ENCODE peak calls at places on chromosomes 16 and 17, in five cellular contexts. N is lung, Y is tibial nerve, I is psoas muscle, K is left lung. M is an unnamed sample. For H3K36me3, the result is how much of the 10 kb centered on the place peaks cover.

GRCh38 chr17:1592751-1593629 is 30.4 kb upstream of the PITPNA start:
- DNase-seq in N (no peak), I (no peak), Y (no peak), K (no peak), M (no peak)

GRCh38 chr16:51161440-51162195 is 10.5 kb upstream of the SALL1 start:
- DNase-seq in N (no peak), I (no peak), K (no peak), Y (no peak), M (no peak)

GRCh38 chr17:73011016-73011486 is 81.4 kb downstream of the SLC39A11 start:
- DNase-seq in K (no peak), N (no peak), Y (no peak), I (no peak), M (no peak)

GRCh38 chr17:17959520-17960361 is 12.5 kb downstream of the TOM1L2 start:
- DNase-seq in N (no peak), K (no peak), Y (no peak), I (no peak), M (peak)

GRCh38 chr17:72572604-72573491 is 452.0 kb downstream of the SOX9 start:
- DNase-seq in I (no peak), N (no peak), Y (no peak), K (no peak), M (no peak)

GRCh38 chr16:48318630-48319029 is 66.6 kb downstream of the SIAH1 start:
- DNase-seq in I (no peak), N (no peak), K (no peak), Y (no peak), M (peak)

GRCh38 chr16:11493531-11493929 is 93.2 kb downstream of the LITAF start:
- DNase-seq in K (no peak), Y (no peak), I (no peak), N (no peak), M (no peak)

GRCh38 chr17:69492410-69493071 is 78.0 kb downstream of the MAP2K6 start:
- DNase-seq in Y (no peak), K (no peak), I (no peak), N (no peak), M (peak)

GRCh38 chr17:12028611-12029010 is 7.9 kb downstream of the MAP2K4 start:
- DNase-seq in I (no peak), Y (no peak), N (no peak), K (no peak), M (no peak)

GRCh38 chr17:81337449-81337848 is 42.3 kb upstream of the SLC38A10 start:
- DNase-seq in N (peak), Y (no peak), I (no peak), K (peak), M (no peak)

GRCh38 chr16:82835487-82836160 is 208.9 kb downstream of the CDH13 start:
- DNase-seq in K (no peak), I (no peak), N (no peak), Y (no peak), M (no peak)

GRCh38 chr17:66415366-66416206 is 113.2 kb downstream of the PRKCA start:
- DNase-seq in Y (no peak), K (no peak), N (no peak), I (no peak), M (no peak)

GRCh38 chr16:83296505-83296904 is 511.3 kb upstream of the HSBP1 start:
- DNase-seq in Y (no peak), K (no peak), N (no peak), I (no peak), M (no peak)

GRCh38 chr17:13477180-13477611 is 124.5 kb downstream of the HS3ST3A1 start:
- DNase-seq in K (no peak), I (no peak), N (no peak), Y (no peak), M (no peak)

GRCh38 chr16:89383095-89384003 is 107.0 kb downstream of the ANKRD11 start:
- DNase-seq in Y (no peak), I (no peak), N (peak), K (peak), M (peak)

GRCh38 chr17:82696916-82697807 is 1.3 kb downstream of the RAB40B start:
- DNase-seq in K (no peak), N (no peak), Y (no peak), I (no peak), M (no peak)

GRCh38 chr16:81457326-81458133 is 12.9 kb downstream of the CMIP start:
- DNase-seq in K (no peak), N (no peak), Y (no peak), I (peak), M (peak)

GRCh38 chr17:27281438-27281837 is 12.5 kb upstream of the WSB1 start:
- DNase-seq in N (no peak), K (no peak), I (no peak), Y (no peak), M (no peak)

GRCh38 chr17:42672038-42672437 is 4.8 kb downstream of the PLEKHH3 start:
- DNase-seq in K (no peak), N (no peak), Y (no peak), I (no peak), M (no peak)

GRCh38 chr17:1573932-1574696 is 11.5 kb upstream of the PITPNA start:
- DNase-seq in K (peak), Y (peak), N (peak), I (peak), M (peak)

GRCh38 chr17:4900231-4901107 is 1.1 kb downstream of the C17orf107 start:
- DNase-seq in I (no peak), N (no peak), Y (no peak), K (peak), M (no peak)

GRCh38 chr16:84922351-84923135 is 88.8 kb downstream of the ZDHHC7 start:
- DNase-seq in I (peak), Y (peak), K (no peak), N (peak), M (no peak)

GRCh38 chr17:27871407-27871806 is 21.8 kb downstream of the LYRM9 start:
- DNase-seq in N (no peak), I (no peak), K (no peak), Y (no peak), M (no peak)

GRCh38 chr17:83109793-83110645 is 30.6 kb downstream of the METRNL start:
- DNase-seq in Y (peak), I (peak), K (peak), N (peak), M (peak)

GRCh38 chr17:75783069-75783783 is 1.4 kb upstream of the UNK start:
- DNase-seq in I (no peak), N (no peak), K (no peak), Y (no peak), M (no peak)

GRCh38 chr17:64343833-64344637 is 46.6 kb downstream of the PECAM1 start:
- DNase-seq in Y (no peak), K (peak), I (peak), N (peak), M (peak)

GRCh38 chr16:8712589-8713361 is 38.4 kb downstream of the ABAT start:
- DNase-seq in Y (no peak), N (no peak), K (no peak), I (no peak), M (no peak)

GRCh38 chr17:38701504-38702165 is 3.4 kb upstream of the MLLT6 start:
- DNase-seq in I (no peak), K (no peak), N (no peak), Y (no peak), M (peak)

GRCh38 chr17:73508057-73508930 is 136.0 kb downstream of the SDK2 start:
- DNase-seq in K (no peak), N (no peak), Y (no peak), I (no peak), M (no peak)

GRCh38 chr16:70430667-70431536 is 8.0 kb downstream of the ST3GAL2 start:
- DNase-seq in K (peak), I (no peak), Y (no peak), N (no peak), M (no peak)

GRCh38 chr16:85626191-85626951 is 13.2 kb downstream of the GSE1 start:
- DNase-seq in K (no peak), N (no peak), Y (no peak), I (no peak), M (no peak)

GRCh38 chr17:64058547-64059115 is 38.2 kb upstream of the ICAM2 start:
- DNase-seq in Y (no peak), K (no peak), N (no peak), I (no peak), M (no peak)

GRCh38 chr16:1018447-1018846 is 36.9 kb downstream of the SOX8 start:
- DNase-seq in I (no peak), Y (no peak), K (no peak), N (no peak), M (no peak)

GRCh38 chr17:62064029-62064790 is 868 bp downstream of the MED13 start:
- DNase-seq in K (no peak), N (no peak), I (no peak), Y (no peak), M (no peak)

DNA sequence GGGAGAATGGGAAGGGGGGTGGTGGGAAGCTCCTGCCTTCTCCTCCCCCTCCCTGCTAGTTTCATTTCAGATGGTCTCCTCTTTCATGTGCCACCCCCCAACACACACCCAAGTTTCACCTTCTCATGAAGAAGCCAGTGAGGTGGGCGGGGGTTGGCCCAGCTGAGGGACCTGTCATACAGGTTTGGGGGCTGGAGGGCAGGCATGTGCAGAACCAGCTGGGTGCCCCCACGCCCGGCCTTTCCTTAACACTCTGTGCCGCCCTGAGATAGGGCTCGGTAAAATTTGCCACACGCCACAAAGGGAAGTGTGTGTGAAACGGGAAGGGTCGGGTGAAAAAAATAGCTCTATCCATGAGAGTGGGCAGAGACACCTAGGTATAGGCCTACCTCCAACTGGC is 57.4 kb downstream of the PIPOX start:
- DNase-seq in N (no peak), I (no peak), K (no peak), Y (no peak), M (no peak)
- H3K36me3 ChIP-seq in N (under half), I (under half), K (under half), Y (under half), M (under half)

GRCh38 chr17:77214328-77214727 is 73.6 kb downstream of the SEC14L1 start:
- DNase-seq in K (no peak), I (no peak), N (no peak), Y (no peak), M (no peak)
- H3K36me3 ChIP-seq in K (under half), I (under half), N (under half), Y (under half), M (half or more)

DNA sequence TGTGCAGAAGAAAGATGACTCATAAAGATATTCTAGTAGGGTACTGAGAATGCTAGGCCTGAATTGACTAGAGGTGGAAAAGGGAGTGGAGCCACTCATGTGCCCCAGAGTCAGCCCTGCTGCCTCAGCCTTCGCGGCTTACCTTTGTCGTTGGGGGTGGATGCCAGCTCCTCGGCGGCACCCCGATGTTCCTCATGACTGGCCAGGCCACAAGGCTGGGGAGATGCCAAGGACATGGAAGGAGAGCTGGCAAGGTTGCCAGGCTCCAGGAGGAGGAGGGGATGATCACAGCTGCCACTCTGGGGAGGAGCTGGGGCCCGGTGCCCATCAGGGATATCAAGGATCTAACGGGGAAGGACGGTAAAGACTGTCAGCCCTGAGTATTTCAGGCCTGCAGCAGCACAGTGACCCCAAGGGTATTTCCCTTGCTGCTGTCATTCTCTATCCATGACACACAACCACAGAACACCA is 9.6 kb upstream of the SLC35B1 start:
- DNase-seq in Y (no peak), K (no peak), I (peak), N (no peak), M (no peak)
- H3K36me3 ChIP-seq in Y (under half), K (under half), I (under half), N (under half), M (under half)

GRCh38 chr17:57274162-57274561 is 17.8 kb downstream of the MSI2 start:
- DNase-seq in K (no peak), N (no peak), Y (no peak), I (no peak), M (no peak)
- H3K36me3 ChIP-seq in K (under half), N (under half), Y (under half), I (under half), M (under half)

M was measured in MG63.